ENCODE peak calls at places on chromosomes 1 and 21, in four cellular contexts. K is PC-9, W is tibial artery, F is left lung. A is an unnamed sample.

GRCh38 chr1:148292915-148293314 is 140.8 kb upstream of the NBPF11 start:
- DNase-seq in K (no peak), W (no peak), F (no peak), A (no peak)

GRCh38 chr1:180501865-180502360 is 464 bp downstream of the ACBD6 start:
- DNase-seq in K (peak; percentile 66), W (no peak), F (no peak), A (peak; percentile 29)

GRCh38 chr1:95408506-95409136 is 174.6 kb downstream of the RWDD3 start:
- DNase-seq in K (no peak), W (no peak), F (no peak), A (no peak)

GRCh38 chr1:186283374-186283773 is 91.7 kb downstream of the TPR start:
- DNase-seq in K (no peak), W (no peak), F (no peak), A (no peak)

GRCh38 chr21:45590246-45590725 is 48.0 kb upstream of the SLC19A1 start:
- DNase-seq in K (no peak), W (peak; percentile 36), F (peak; percentile 92), A (no peak)

GRCh38 chr1:4447778-4448360 is 206.5 kb upstream of the AJAP1 start:
- DNase-seq in K (no peak), W (no peak), F (no peak), A (no peak)

GRCh38 chr1:206722751-206723499 is 38.2 kb downstream of the MAPKAPK2 start:
- DNase-seq in K (no peak), W (no peak), F (no peak), A (no peak)

GRCh38 chr1:1430114-1430982 is 5.1 kb upstream of the VWA1 start:
- DNase-seq in K (peak; percentile 39), W (peak; percentile 62), F (peak; percentile 86), A (peak; percentile 61)

GRCh38 chr21:40618216-40618615 is 228.7 kb downstream of the DSCAM start:
- DNase-seq in K (no peak), W (no peak), F (no peak), A (no peak)

GRCh38 chr1:43836267-43836951 is 97.2 kb upstream of the ARTN start:
- DNase-seq in K (peak; percentile 68), W (no peak), F (no peak), A (peak; percentile 83)

GRCh38 chr1:55987491-55988255 is 591.7 kb downstream of the PLPP3 start:
- DNase-seq in K (no peak), W (no peak), F (no peak), A (no peak)

GRCh38 chr1:2629627-2630497 is 3.0 kb downstream of the MMEL1 start:
- DNase-seq in K (no peak), W (no peak), F (peak; percentile 50), A (no peak)

GRCh38 chr1:65514083-65514482 is 93.6 kb downstream of the LEPR start:
- DNase-seq in K (peak; percentile 52), W (peak; percentile 23), F (no peak), A (no peak)

GRCh38 chr1:157497284-157497683 is 55.0 kb downstream of the FCRL5 start:
- DNase-seq in K (no peak), W (no peak), F (no peak), A (no peak)

GRCh38 chr1:26788836-26789611 is 1.3 kb downstream of the PIGV start:
- DNase-seq in K (peak; percentile 69), W (peak; percentile 86), F (peak; percentile 88), A (peak; percentile 79)

GRCh38 chr1:200034821-200035396 is 7.4 kb downstream of the NR5A2 start:
- DNase-seq in K (no peak), W (no peak), F (no peak), A (no peak)

GRCh38 chr1:112358798-112359408 is 37.1 kb upstream of the CTTNBP2NL start:
- DNase-seq in K (peak; percentile 33), W (peak; percentile 88), F (peak; percentile 81), A (peak; percentile 56)

GRCh38 chr1:23194119-23194984 is 22.9 kb downstream of the HTR1D start:
- DNase-seq in K (peak; percentile 65), W (no peak), F (no peak), A (no peak)

GRCh38 chr1:173064011-173064410 is 13.3 kb upstream of the TNFSF18 start:
- DNase-seq in K (no peak), W (no peak), F (no peak), A (no peak)

GRCh38 chr1:11299225-11299574 is 26.2 kb downstream of the UBIAD1 start:
- DNase-seq in K (no peak), W (no peak), F (no peak), A (no peak)